ENCODE peak calls at places on chromosomes 6 and 20, in six cellular contexts. K is IMR-90, Y is trophoblast cell, N is neuronal stem cell, J is H9, U is H1. M is an unnamed sample. For H3K9me3, the result is how much of the 10 kb centered on the place peaks cover.

GRCh38 chr6:121884056-121884455 is 448.6 kb downstream of the GJA1 start:
- DNase-seq in K (no peak), Y (no peak), N (no peak), J (no peak), U (no peak), M (peak)

GRCh38 chr6:150576651-150577226 is 22.9 kb upstream of the PLEKHG1 start:
- DNase-seq in K (no peak), Y (no peak), N (no peak), J (no peak), U (no peak), M (no peak)

GRCh38 chr20:7792131-7792869 is 148.0 kb downstream of the HAO1 start:
- DNase-seq in K (no peak), Y (no peak), N (no peak), J (no peak), U (no peak), M (no peak)

GRCh38 chr20:57382516-57382915 is 8.7 kb upstream of the RBM38 start:
- DNase-seq in K (no peak), Y (no peak), N (no peak), J (no peak), U (no peak), M (no peak)

GRCh38 chr6:56535626-56536025 is 107.1 kb downstream of the DST start:
- DNase-seq in K (no peak), Y (no peak), N (no peak), J (no peak), U (no peak), M (no peak)

GRCh38 chr6:52634211-52634610 is 36.7 kb upstream of the TMEM14A start:
- DNase-seq in K (peak), Y (no peak), N (no peak), J (no peak), U (no peak), M (no peak)

GRCh38 chr6:17610835-17611234 is 10.7 kb downstream of the FAM8A1 start:
- DNase-seq in K (no peak), Y (no peak), N (no peak), J (no peak), U (no peak), M (no peak)

GRCh38 chr20:15205719-15206118 is 868.3 kb upstream of the FLRT3 start:
- DNase-seq in K (no peak), Y (no peak), N (no peak), J (no peak), U (no peak), M (no peak)

GRCh38 chr6:17393335-17394191 is at the start of gene CAP2:
- DNase-seq in K (peak), Y (peak), N (peak), J (peak), U (peak), M (peak)

GRCh38 chr6:52517502-52518278 is 59.2 kb downstream of the TRAM2 start:
- DNase-seq in K (peak), Y (peak), N (peak), J (peak), U (peak), M (peak)

GRCh38 chr6:72623808-72624207 is 1.9 kb downstream of the KCNQ5 start:
- DNase-seq in K (no peak), Y (no peak), N (no peak), J (no peak), U (no peak), M (peak)

GRCh38 chr6:29628419-29629281 is 4.3 kb downstream of the GABBR1 start:
- DNase-seq in K (peak), Y (peak), N (peak), J (peak), U (peak), M (peak)

GRCh38 chr20:50528804-50529351 is 18.7 kb downstream of the PTPN1 start:
- DNase-seq in K (peak), Y (no peak), N (no peak), J (no peak), U (no peak), M (no peak)

GRCh38 chr20:10379761-10380160 is 54.3 kb downstream of the MKKS start:
- DNase-seq in K (no peak), Y (no peak), N (no peak), J (no peak), U (no peak), M (no peak)

GRCh38 chr6:113903666-113904330 is 46.7 kb downstream of the MARCKS start:
- DNase-seq in K (peak), Y (no peak), N (no peak), J (no peak), U (no peak), M (peak)

GRCh38 chr20:609371-609964 is 641 bp downstream of the TCF15 start:
- DNase-seq in K (no peak), Y (no peak), N (no peak), J (no peak), U (no peak), M (no peak)

GRCh38 chr20:16662462-16662861 is 67.4 kb upstream of the SNRPB2 start:
- DNase-seq in K (no peak), Y (no peak), N (no peak), J (no peak), U (no peak), M (no peak)

GRCh38 chr6:106525111-106525884 is 104.0 kb downstream of the RTN4IP1 start:
- DNase-seq in K (no peak), Y (no peak), N (no peak), J (no peak), U (no peak), M (no peak)

GRCh38 chr6:121055572-121056163 is 278.6 kb downstream of the TBC1D32 start:
- DNase-seq in K (peak), Y (peak), N (peak), J (no peak), U (peak), M (peak)

GRCh38 chr20:1325173-1326030 is 3.5 kb downstream of the SDCBP2 start:
- DNase-seq in K (peak), Y (peak), N (peak), J (peak), U (peak), M (peak)

GRCh38 chr6:2841264-2842138 is at the start of gene SERPINB1:
- DNase-seq in K (peak), Y (peak), N (peak), J (peak), U (peak), M (peak)

GRCh38 chr6:32337166-32337805 is 34.4 kb downstream of the TSBP1 start:
- DNase-seq in K (no peak), Y (no peak), N (no peak), J (no peak), U (no peak), M (no peak)

GRCh38 chr6:40955181-40955550 is 83.9 kb downstream of the UNC5CL start:
- DNase-seq in K (no peak), Y (no peak), N (no peak), J (no peak), U (no peak), M (no peak)

GRCh38 chr6:160348552-160349441 is 619 bp downstream of the SLC22A3 start:
- DNase-seq in K (no peak), Y (peak), N (peak), J (peak), U (no peak), M (peak)

GRCh38 chr6:25297823-25298507 is 18.8 kb downstream of the CARMIL1 start:
- DNase-seq in K (no peak), Y (no peak), N (no peak), J (no peak), U (no peak), M (no peak)

GRCh38 chr6:7139835-7140470 is 32.2 kb downstream of the RREB1 start:
- DNase-seq in K (no peak), Y (no peak), N (no peak), J (no peak), U (no peak), M (no peak)

GRCh38 chr6:169428532-169428931 is 174.9 kb upstream of the THBS2 start:
- DNase-seq in K (no peak), Y (no peak), N (peak), J (no peak), U (no peak), M (no peak)

GRCh38 chr6:27470023-27470422 is 2.9 kb downstream of the ZNF184 start:
- DNase-seq in K (no peak), Y (no peak), N (no peak), J (no peak), U (no peak), M (no peak)
- H3K9me3 ChIP-seq in K (under half), Y (under half), N (half or more), J (under half), U (under half), M (under half)

DNA sequence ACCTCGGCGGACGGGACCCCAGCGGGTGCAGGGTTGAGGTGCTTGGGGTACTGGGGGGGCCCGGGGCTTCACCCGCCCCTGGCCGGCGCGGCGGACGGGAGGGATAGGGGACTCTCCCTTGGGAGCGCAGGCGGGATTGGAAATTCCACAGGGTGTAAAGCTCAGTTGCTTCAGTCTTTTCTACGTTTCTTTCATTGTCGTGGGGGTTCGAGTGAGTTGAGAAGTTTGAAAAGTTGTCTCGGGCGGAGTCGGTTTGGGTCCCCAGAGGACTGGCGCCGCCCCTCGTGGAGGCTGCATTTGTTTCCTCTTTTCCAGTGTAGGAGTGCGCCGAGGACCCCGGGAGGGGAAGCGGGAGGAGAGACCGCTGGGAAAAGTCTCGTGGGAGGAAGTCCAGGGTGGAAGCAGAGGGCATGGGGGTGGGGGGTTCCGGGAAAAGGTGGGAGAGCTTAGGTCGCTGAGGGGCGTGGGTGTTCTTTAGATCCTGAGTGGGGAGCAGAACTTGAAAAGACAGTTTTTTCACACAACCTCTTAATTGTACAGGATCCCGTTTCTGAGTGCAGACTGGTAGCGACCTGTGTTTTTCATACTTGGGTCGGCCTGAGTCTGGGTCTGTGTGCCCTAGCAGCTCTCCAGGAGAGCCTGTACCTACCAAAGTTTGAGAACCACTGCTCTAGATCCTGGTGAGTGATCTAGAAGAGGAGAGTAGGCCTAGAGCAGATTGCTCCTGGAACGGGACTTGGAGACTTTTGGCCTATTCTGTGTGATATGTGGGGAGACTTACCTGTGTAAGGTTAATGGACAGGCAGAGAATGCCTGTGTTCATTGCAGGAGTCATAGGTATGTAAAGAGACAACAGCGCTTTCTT is 518 bp downstream of the FAM83B start:
- DNase-seq in K (no peak), Y (peak), N (peak), J (peak), U (no peak), M (peak)
- H4K8ac ChIP-seq in K (peak), Y (peak), N (no peak), J (no peak), U (peak), M (no peak)

GRCh38 chr20:37414133-37414532 is 68.2 kb downstream of the SRC start:
- DNase-seq in K (no peak), Y (no peak), N (no peak), J (no peak), U (no peak), M (no peak)

GRCh38 chr20:37413023-37413334 is 67.0 kb downstream of the SRC start:
- DNase-seq in K (no peak), Y (no peak), N (no peak), J (no peak), U (no peak), M (no peak)

GRCh38 chr20:37413354-37413753 is 67.4 kb downstream of the SRC start:
- DNase-seq in K (no peak), Y (no peak), N (no peak), J (no peak), U (no peak), M (no peak)

GRCh38 chr20:37408930-37409210 is 62.9 kb downstream of the SRC start:
- DNase-seq in K (no peak), Y (no peak), N (no peak), J (no peak), U (no peak), M (no peak)

DNA sequence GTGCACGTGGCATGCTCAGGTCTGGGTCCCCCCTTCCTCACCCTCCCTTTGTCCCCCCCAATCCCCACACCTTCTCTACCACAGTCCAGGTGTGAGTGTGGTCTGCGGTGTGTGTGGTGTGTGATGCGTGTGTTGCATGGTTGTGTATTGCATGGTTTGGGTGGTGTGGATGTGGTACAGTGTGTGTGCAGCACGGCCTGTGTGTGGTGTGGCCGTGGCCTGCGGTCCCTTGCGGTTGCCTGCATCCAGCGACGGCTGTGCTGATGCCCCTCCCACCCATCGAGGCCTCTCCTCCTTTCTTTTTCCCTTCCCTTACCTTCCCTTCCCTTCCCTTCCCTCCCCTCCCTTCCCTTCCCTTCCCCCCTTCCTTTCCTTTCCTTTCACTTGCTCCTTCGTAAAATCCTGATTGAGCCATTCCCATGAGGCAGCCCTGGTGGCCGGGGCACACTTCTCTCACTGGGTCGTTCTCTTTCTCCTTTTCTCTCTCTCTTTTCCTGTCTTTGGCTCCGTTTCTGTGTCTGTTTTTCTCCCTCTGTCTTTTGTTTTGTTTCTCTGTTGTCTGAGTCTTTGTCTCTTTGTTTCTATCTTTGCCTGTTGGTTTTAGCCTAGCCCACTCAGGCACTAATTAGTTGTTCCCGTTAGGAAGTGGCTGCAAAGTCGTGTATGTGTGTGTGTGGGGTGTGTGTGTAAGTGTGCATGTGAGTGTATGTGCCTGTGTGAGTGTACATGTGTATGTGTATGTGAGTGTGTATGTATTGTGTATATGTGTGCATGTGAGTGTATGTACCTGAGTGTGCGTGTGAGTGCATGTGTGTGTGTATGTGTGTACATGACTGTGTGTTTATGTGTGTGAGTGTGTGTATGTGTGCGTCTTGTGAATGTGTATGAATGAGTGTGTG is 65.7 kb downstream of the SRC start:
- DNase-seq in K (no peak), Y (no peak), N (no peak), J (no peak), U (no peak), M (no peak)
- H2AFZ ChIP-seq in K (peak), Y (no peak), N (peak), J (no peak), U (peak), M (peak)

GRCh38 chr20:58500256-58500655 is 14.9 kb downstream of the APCDD1L start:
- DNase-seq in K (no peak), Y (no peak), N (no peak), J (peak), U (no peak), M (no peak)

GRCh38 chr20:58508762-58509395 is 6.3 kb downstream of the APCDD1L start:
- DNase-seq in K (no peak), Y (no peak), N (no peak), J (no peak), U (no peak), M (no peak)

GRCh38 chr20:58503668-58504067 is 11.5 kb downstream of the APCDD1L start:
- DNase-seq in K (no peak), Y (no peak), N (no peak), J (peak), U (no peak), M (no peak)

GRCh38 chr20:58504566-58504965 is 10.6 kb downstream of the APCDD1L start:
- DNase-seq in K (no peak), Y (no peak), N (no peak), J (peak), U (no peak), M (no peak)
- H3K9me3 ChIP-seq in K (under half), Y (under half), N (under half), J (under half), U (under half), M (under half)

GRCh38 chr6:134819236-134819635 is 130.7 kb downstream of the ALDH8A1 start:
- DNase-seq in K (no peak), Y (no peak), N (no peak), J (no peak), U (no peak), M (no peak)

GRCh38 chr6:134821914-134822862 is 127.7 kb downstream of the ALDH8A1 start:
- DNase-seq in K (peak), Y (no peak), N (no peak), J (no peak), U (no peak), M (peak)

GRCh38 chr6:134819858-134820495 is 129.9 kb downstream of the ALDH8A1 start:
- DNase-seq in K (no peak), Y (no peak), N (no peak), J (no peak), U (no peak), M (no peak)

GRCh38 chr6:134822920-134823430 is 126.9 kb downstream of the ALDH8A1 start:
- DNase-seq in K (peak), Y (peak), N (peak), J (peak), U (peak), M (peak)

GRCh38 chr6:134821397-134821796 is 128.5 kb downstream of the ALDH8A1 start:
- DNase-seq in K (no peak), Y (no peak), N (no peak), J (no peak), U (no peak), M (no peak)
- H4K8ac ChIP-seq in K (peak), Y (no peak), N (no peak), J (no peak), U (no peak), M (no peak)

GRCh38 chr6:37258716-37259115 is 772 bp upstream of the TMEM217 start:
- DNase-seq in K (no peak), Y (no peak), N (no peak), J (no peak), U (no peak), M (no peak)

GRCh38 chr6:37257320-37257633 is 295 bp upstream of the TBC1D22B start:
- DNase-seq in K (no peak), Y (no peak), N (no peak), J (no peak), U (no peak), M (no peak)

GRCh38 chr6:37258405-37258704 is 411 bp upstream of the TMEM217 start:
- DNase-seq in K (no peak), Y (no peak), N (no peak), J (no peak), U (no peak), M (no peak)

GRCh38 chr6:37257634-37258404 is at the start of the genes TBC1D22B and TMEM217:
- DNase-seq in K (peak), Y (peak), N (peak), J (peak), U (peak), M (peak)

DNA sequence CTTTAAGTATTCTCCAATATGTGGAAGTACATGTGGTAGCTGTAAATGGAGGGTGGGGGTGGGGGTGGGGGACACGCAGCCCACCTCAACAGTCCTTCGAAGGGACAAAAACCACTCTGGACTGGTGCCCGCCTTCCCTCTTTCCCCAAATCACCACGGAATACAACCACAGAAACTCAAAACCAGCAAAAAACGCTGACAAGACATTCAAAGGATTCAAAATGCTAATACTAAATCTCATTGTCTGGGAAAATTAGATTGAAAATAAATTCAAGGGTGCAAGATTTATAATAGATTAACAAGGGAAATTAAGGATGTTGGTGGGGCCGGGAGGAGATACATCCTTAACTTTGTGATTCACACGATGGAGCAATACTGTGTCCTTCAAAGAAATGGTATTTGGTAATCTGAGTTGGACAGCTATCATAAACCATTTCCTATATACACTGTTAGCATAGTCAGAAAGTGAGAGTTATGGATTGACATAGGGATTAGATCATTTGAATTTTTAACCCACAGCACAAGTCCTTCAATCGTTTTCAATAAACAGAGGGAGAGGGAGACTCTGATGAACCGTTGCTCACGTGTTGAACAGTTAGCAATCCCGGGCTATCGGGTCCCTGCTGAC is 766 bp upstream of the TBC1D22B start:
- DNase-seq in K (peak), Y (peak), N (no peak), J (no peak), U (no peak), M (peak)
- H2AFZ ChIP-seq in K (peak), Y (peak), N (peak), J (peak), U (peak), M (no peak)